ENCODE peak calls at places on chromosome 1, in five cellular contexts. T is right lobe of liver; Z is CD4-positive, alpha-beta memory T cell; O is SK-N-SH; R is epithelial cell of proximal tubule. I is an unnamed sample.

GRCh38 chr1:63674238-63674864 is 81.1 kb downstream of the PGM1 start:
- DNase-seq in T (peak), Z (no peak), O (peak), R (peak), I (peak)

GRCh38 chr1:52296345-52296744 is 69.7 kb downstream of the CC2D1B start:
- DNase-seq in T (no peak), O (peak), R (peak), Z (peak), I (peak)

GRCh38 chr1:55352801-55353180 is 137.6 kb upstream of the USP24 start:
- DNase-seq in R (no peak), O (no peak), T (no peak), Z (no peak), I (no peak)

GRCh38 chr1:66546045-66546810 is 12.3 kb downstream of the SGIP1 start:
- DNase-seq in Z (no peak), O (no peak), R (no peak), T (no peak), I (no peak)

GRCh38 chr1:56190975-56191768 is 388.2 kb downstream of the PLPP3 start:
- DNase-seq in O (no peak), R (no peak), Z (no peak), T (no peak), I (no peak)

GRCh38 chr1:55690366-55690765 is 475.2 kb upstream of the USP24 start:
- DNase-seq in R (no peak), Z (no peak), O (no peak), T (no peak), I (no peak)

GRCh38 chr1:209569445-209570207 is 13.9 kb upstream of the CAMK1G start:
- DNase-seq in Z (peak), T (peak), O (peak), R (peak), I (peak)

GRCh38 chr1:20932437-20932977 is 145.4 kb upstream of the HP1BP3 start:
- DNase-seq in T (no peak), O (no peak), Z (no peak), R (no peak), I (no peak)

GRCh38 chr1:79353224-79353623 is 346.7 kb upstream of the ADGRL4 start:
- DNase-seq in T (no peak), R (no peak), O (peak), Z (no peak), I (peak)

GRCh38 chr1:154198756-154199562 is 7.1 kb upstream of the TPM3 start:
- DNase-seq in T (no peak), R (no peak), Z (peak), O (peak), I (peak)

GRCh38 chr1:216812966-216813365 is 89.7 kb upstream of the ESRRG start:
- DNase-seq in O (no peak), T (no peak), Z (no peak), R (peak), I (no peak)

GRCh38 chr1:175933801-175934200 is 190.4 kb upstream of the TNR start:
- DNase-seq in R (no peak), O (no peak), T (no peak), Z (no peak), I (peak)

GRCh38 chr1:210541680-210542358 is 213.1 kb downstream of the HHAT start:
- DNase-seq in R (no peak), Z (no peak), T (no peak), O (peak), I (peak)

GRCh38 chr1:70459502-70460225 is 48.6 kb downstream of the CTH start:
- DNase-seq in Z (no peak), R (no peak), O (no peak), T (no peak), I (no peak)

GRCh38 chr1:100354971-100355394 is 2.7 kb downstream of the CDC14A start:
- DNase-seq in O (no peak), Z (peak), T (no peak), R (peak), I (no peak)

GRCh38 chr1:36865080-36865900 is 169.0 kb downstream of the GRIK3 start:
- DNase-seq in O (peak), T (no peak), Z (no peak), R (no peak), I (no peak)

GRCh38 chr1:62263006-62263812 is 56.0 kb downstream of the KANK4 start:
- DNase-seq in T (no peak), Z (no peak), O (no peak), R (no peak), I (peak)

GRCh38 chr1:230797376-230798186 is 50.4 kb downstream of the CAPN9 start:
- DNase-seq in Z (no peak), T (no peak), O (peak), R (peak), I (peak)

GRCh38 chr1:98055457-98055856 is 134.6 kb upstream of the DPYD start:
- DNase-seq in R (no peak), O (no peak), T (no peak), Z (no peak), I (no peak)

GRCh38 chr1:244732846-244733450 is 80.0 kb downstream of the DESI2 start:
- DNase-seq in T (no peak), O (no peak), R (no peak), Z (no peak), I (no peak)

GRCh38 chr1:181251001-181251712 is 162.7 kb downstream of the IER5 start:
- DNase-seq in R (peak), Z (no peak), T (no peak), O (no peak), I (no peak)

GRCh38 chr1:91761303-91761721 is 124.6 kb downstream of the TGFBR3 start:
- DNase-seq in Z (no peak), R (no peak), T (no peak), O (no peak), I (no peak)

GRCh38 chr1:26159113-26160039 is 497 bp downstream of the FAM110D start:
- DNase-seq in R (no peak), O (no peak), T (peak), Z (no peak), I (peak)

GRCh38 chr1:25583519-25584370 is 32.8 kb upstream of the MAN1C1 start:
- DNase-seq in R (no peak), Z (no peak), O (no peak), T (peak), I (no peak)

GRCh38 chr1:152697701-152698600 is at the start of gene LCE2A:
- DNase-seq in R (no peak), T (no peak), O (no peak), Z (no peak), I (no peak)

GRCh38 chr1:87346130-87346804 is 17.6 kb downstream of the LMO4 start:
- DNase-seq in R (no peak), T (no peak), O (no peak), Z (no peak), I (no peak)

GRCh38 chr1:91609571-91609970 is 108.9 kb downstream of the CDC7 start:
- DNase-seq in Z (no peak), O (no peak), R (peak), T (no peak), I (no peak)

GRCh38 chr1:15994590-15995351 is 9.3 kb upstream of the SRARP start:
- DNase-seq in R (no peak), O (peak), T (peak), Z (no peak), I (peak)

GRCh38 chr1:78491311-78492071 is 717 bp downstream of the PTGFR start:
- DNase-seq in Z (no peak), T (no peak), R (peak), O (peak), I (peak)

GRCh38 chr1:15008783-15009709 is 144.5 kb upstream of the TMEM51 start:
- DNase-seq in Z (no peak), O (no peak), R (no peak), T (no peak), I (no peak)

DNA sequence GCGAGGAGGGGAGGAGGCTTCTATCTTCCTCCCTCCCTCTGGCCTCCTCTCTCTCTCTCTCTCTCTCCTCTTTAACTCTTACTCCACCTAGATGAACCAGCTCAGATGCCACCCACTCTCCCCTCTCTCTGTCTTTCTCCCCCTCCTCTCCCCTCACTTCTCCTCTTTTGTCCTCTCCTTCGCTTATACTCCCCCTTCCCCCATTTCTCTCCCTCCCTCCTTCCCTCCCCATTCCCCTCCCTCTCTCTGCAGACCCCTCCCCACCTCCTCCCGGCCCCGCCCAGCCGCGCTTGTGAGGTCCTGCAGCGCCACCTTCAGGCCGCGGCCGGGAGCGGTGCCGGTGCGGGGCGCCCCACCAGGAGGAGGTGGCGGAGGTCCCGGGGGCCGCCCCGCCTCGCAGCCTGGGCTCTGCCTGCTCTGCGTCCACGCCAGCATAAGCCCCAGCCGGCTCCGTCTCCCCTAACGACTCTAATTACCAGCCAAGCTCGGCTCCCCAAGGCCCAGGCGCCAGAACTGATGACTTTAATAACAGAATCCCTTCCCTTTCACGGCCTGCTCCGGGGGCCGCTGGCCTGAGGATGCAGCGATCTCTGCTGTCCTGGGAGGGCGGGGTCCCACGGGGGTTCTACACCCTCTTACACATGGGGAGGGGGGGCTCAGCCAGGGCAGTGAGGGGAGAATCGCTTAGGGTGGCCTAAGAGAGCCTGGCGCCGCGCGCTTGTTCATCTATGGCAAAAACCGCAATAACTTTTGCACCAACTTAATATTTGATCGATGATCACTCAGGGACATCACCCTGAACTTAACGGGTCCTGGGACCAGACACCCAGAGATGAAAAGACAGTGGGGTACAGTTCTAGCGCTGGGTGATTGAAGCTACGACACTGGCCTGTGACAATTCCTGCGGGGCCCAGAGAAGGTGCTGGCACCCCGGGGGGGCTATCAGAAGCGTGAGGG is 637.3 kb downstream of the MATN1 start:
- DNase-seq in O (peak), Z (no peak), T (no peak), R (no peak), I (peak)
- H3K4me3 ChIP-seq in O (peak), Z (no peak), T (no peak), R (peak), I (no peak)

GRCh38 chr1:201695607-201696006 is 133.3 kb upstream of the IPO9 start:
- DNase-seq in Z (no peak), R (no peak), T (no peak), O (no peak), I (no peak)
- H3K4me3 ChIP-seq in Z (no peak), R (no peak), T (no peak), O (no peak), I (no peak)

DNA sequence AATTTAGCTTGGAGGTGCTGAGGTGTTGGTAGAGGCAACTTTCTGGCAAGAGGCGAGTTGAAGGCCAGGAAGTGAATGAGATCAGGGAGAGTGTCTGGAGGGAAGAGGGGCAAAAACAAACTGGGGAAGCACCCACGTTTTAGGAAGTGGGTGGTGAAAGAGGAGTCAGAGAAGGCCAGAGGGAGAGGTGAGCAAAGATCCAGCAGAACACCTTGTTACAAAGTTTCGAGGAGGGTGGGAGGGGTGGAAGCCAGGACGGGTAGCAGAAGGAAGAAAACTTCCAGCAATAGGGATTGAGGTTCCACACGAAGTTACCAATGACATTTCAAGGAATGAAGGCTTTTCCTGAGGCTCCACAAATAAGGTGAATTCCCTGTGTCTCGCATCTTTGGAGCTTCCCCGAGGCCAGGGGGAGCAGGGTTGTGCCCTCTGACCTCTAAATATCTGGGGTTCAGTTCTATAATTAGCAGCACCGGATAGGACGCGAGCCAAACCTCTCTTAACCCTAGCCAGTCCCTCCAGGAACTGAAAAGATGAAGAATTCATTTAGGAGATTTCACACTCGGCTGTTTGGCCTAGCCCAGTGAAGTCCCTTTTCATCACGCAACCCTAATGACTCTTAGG is 578 bp upstream of the SESN2 start:
- DNase-seq in T (no peak), O (no peak), R (no peak), Z (no peak), I (no peak)
- H3K4me3 ChIP-seq in T (peak), O (no peak), R (peak), Z (peak), I (peak)

GRCh38 chr1:3610165-3610822 is 1.0 kb downstream of the MEGF6 start:
- DNase-seq in R (no peak), O (peak), T (no peak), Z (no peak), I (peak)
- H3K4me3 ChIP-seq in R (no peak), O (peak), T (no peak), Z (no peak), I (peak)

I was measured in endodermal cell.